ENCODE peak calls at places on chromosomes 11 and 22, in five cellular contexts. G is M059J, Y is iPS-NIHi11, Q is NCI-H345, O is left ventricle myocardium inferior. H is an unnamed sample.

GRCh38 chr11:130772266-130773227 is 143.7 kb downstream of the SNX19 start:
- DNase-seq in Q (no peak), O (no peak), Y (no peak), G (peak), H (no peak)

GRCh38 chr11:15053201-15053685 is 20.1 kb upstream of the CALCB start:
- DNase-seq in Y (no peak), G (no peak), O (no peak), Q (no peak), H (no peak)

GRCh38 chr11:15629690-15630321 is 515.1 kb downstream of the INSC start:
- DNase-seq in G (no peak), Y (peak), Q (peak), O (peak), H (no peak)

GRCh38 chr22:20869234-20869633 is 10.4 kb downstream of the SNAP29 start:
- DNase-seq in O (no peak), Y (no peak), G (no peak), Q (no peak), H (no peak)

GRCh38 chr11:33829430-33830141 is 55.3 kb upstream of the FBXO3 start:
- DNase-seq in G (peak), Q (peak), O (peak), Y (peak), H (peak)

GRCh38 chr22:28075260-28075981 is 156.4 kb upstream of the PITPNB start:
- DNase-seq in G (peak), Q (no peak), O (peak), Y (no peak), H (no peak)

GRCh38 chr11:68021167-68021787 is 9.2 kb upstream of the NDUFS8 start:
- DNase-seq in G (peak), O (no peak), Y (peak), Q (no peak), H (peak)

GRCh38 chr22:31736458-31736857 is 13.5 kb downstream of the PRR14L start:
- DNase-seq in Q (no peak), G (no peak), O (no peak), Y (no peak), H (no peak)

GRCh38 chr22:49369726-49370717 is 457.7 kb downstream of the BRD1 start:
- DNase-seq in O (no peak), Q (no peak), G (no peak), Y (no peak), H (no peak)

GRCh38 chr11:85114786-85115185 is 512.4 kb downstream of the DLG2 start:
- DNase-seq in Y (no peak), G (no peak), O (no peak), Q (no peak), H (no peak)

GRCh38 chr11:12061851-12062560 is 48.4 kb upstream of the MICAL2 start:
- DNase-seq in O (no peak), Q (no peak), Y (no peak), G (no peak), H (no peak)

GRCh38 chr11:130211144-130211543 is 51.6 kb downstream of the ST14 start:
- DNase-seq in Y (no peak), Q (no peak), O (no peak), G (no peak), H (no peak)

GRCh38 chr11:104198576-104198975 is 34.6 kb upstream of the PDGFD start:
- DNase-seq in Y (no peak), G (no peak), O (no peak), Q (no peak), H (no peak)

GRCh38 chr11:108016647-108017046 is 7.9 kb downstream of the CUL5 start:
- DNase-seq in Q (no peak), G (no peak), O (no peak), Y (no peak), H (no peak)

GRCh38 chr11:59226396-59226795 is 13.7 kb upstream of the MPEG1 start:
- DNase-seq in O (no peak), G (no peak), Y (no peak), Q (no peak), H (no peak)

GRCh38 chr11:34830648-34831047 is 85.5 kb downstream of the APIP start:
- DNase-seq in Y (no peak), O (peak), G (peak), Q (no peak), H (peak)

GRCh38 chr11:44567876-44568256 is 2.4 kb downstream of the CD82 start:
- DNase-seq in G (no peak), O (no peak), Y (no peak), Q (no peak), H (no peak)

GRCh38 chr11:12175694-12176241 is 65.4 kb downstream of the MICAL2 start:
- DNase-seq in Y (no peak), Q (no peak), O (no peak), G (peak), H (no peak)

H was measured in NCI-H146.